ENCODE peak calls at places on chromosomes 13 and 19, in seven cellular contexts. G, L, B, D, A, F and E are unnamed samples.

GRCh38 chr13:28059214-28059613 is 41.2 kb downstream of the FLT3 start:
- DNase-seq in F (no peak), B (peak; percentile 23), D (peak; percentile 62), A (no peak), L (no peak), G (no peak), E (no peak)

GRCh38 chr13:107296804-107297203 is 728.9 kb upstream of the ARGLU1 start:
- DNase-seq in F (no peak), G (no peak), D (no peak), B (no peak), L (no peak), A (no peak), E (no peak)

GRCh38 chr19:41876847-41877489 is at the start of gene CD79A:
- DNase-seq in F (no peak), B (peak; percentile 82), D (no peak), A (peak; percentile 35), G (no peak), L (no peak), E (no peak)

GRCh38 chr19:49328741-49329140 is 3.8 kb upstream of the SLC6A16 start:
- DNase-seq in D (no peak), A (no peak), F (no peak), L (no peak), B (no peak), G (no peak), E (no peak)

GRCh38 chr19:1760020-1760419 is 6.7 kb downstream of the ONECUT3 start:
- DNase-seq in D (peak; percentile 59), B (no peak), G (no peak), F (no peak), A (peak; percentile 29), L (no peak), E (no peak)

GRCh38 chr13:43544011-43544410 is 242.8 kb downstream of the ENOX1 start:
- DNase-seq in G (no peak), A (no peak), B (no peak), L (no peak), F (no peak), D (no peak), E (no peak)

GRCh38 chr19:35249146-35249847 is 495 bp downstream of the LSR start:
- DNase-seq in L (no peak), A (peak; percentile 32), G (no peak), F (no peak), B (peak; percentile 58), D (peak; percentile 65), E (peak; percentile 45)

GRCh38 chr19:31351212-31352193 is 2.3 kb upstream of the TSHZ3 start:
- DNase-seq in G (no peak), A (no peak), F (no peak), L (no peak), B (no peak), D (peak; percentile 68), E (no peak)

GRCh38 chr19:4088065-4088679 is 21.5 kb upstream of the ZBTB7A start:
- DNase-seq in L (no peak), G (no peak), B (no peak), F (no peak), D (no peak), A (no peak), E (peak; percentile 59)

GRCh38 chr13:30738526-30738925 is 3.2 kb downstream of the ALOX5AP start:
- DNase-seq in F (no peak), L (no peak), A (no peak), B (no peak), D (peak; percentile 17), G (no peak), E (no peak)

GRCh38 chr13:36142735-36143134 is 11.6 kb upstream of the DCLK1 start:
- DNase-seq in G (no peak), L (no peak), D (no peak), B (no peak), F (no peak), A (no peak), E (no peak)

GRCh38 chr13:48068952-48069351 is 26.0 kb downstream of the MED4 start:
- DNase-seq in B (no peak), L (no peak), D (no peak), G (no peak), A (no peak), F (no peak), E (no peak)

GRCh38 chr19:29952646-29953045 is 10.6 kb downstream of the URI1 start:
- DNase-seq in A (no peak), D (no peak), L (no peak), B (no peak), F (no peak), G (no peak), E (no peak)

GRCh38 chr13:43815204-43815603 is 28.4 kb upstream of the ENOX1 start:
- DNase-seq in D (no peak), A (no peak), F (no peak), L (no peak), B (no peak), G (peak; percentile 30), E (no peak)